ENCODE peak calls at places on chromosomes 2 and 18, in four cellular contexts. U is suprapubic skin, K is heart left ventricle, R is adrenal gland. F is an unnamed sample. For H3K4me1, the result is how much of the 10 kb centered on the place peaks cover.

GRCh38 chr2:7094113-7094760 is 177.0 kb downstream of the RNF144A start:
- DNase-seq in U (no peak), K (no peak), R (no peak), F (no peak)

GRCh38 chr2:240620149-240620731 is 5.0 kb upstream of the GPR35 start:
- DNase-seq in U (peak), K (peak), R (peak), F (no peak)

GRCh38 chr2:48270209-48270608 is 259.7 kb upstream of the STON1 start:
- DNase-seq in U (no peak), K (no peak), R (no peak), F (no peak)

GRCh38 chr2:83233284-83233683 is 1225.8 kb downstream of the SUCLG1 start:
- DNase-seq in U (no peak), K (no peak), R (no peak), F (no peak)

GRCh38 chr18:36387296-36387695 is 89.8 kb downstream of the FHOD3 start:
- DNase-seq in U (no peak), K (no peak), R (no peak), F (no peak)

GRCh38 chr2:202069189-202070050 is 3.6 kb upstream of the KIAA2012 start:
- DNase-seq in U (no peak), K (no peak), R (no peak), F (no peak)

GRCh38 chr18:38427736-38428135 is 862.1 kb upstream of the CELF4 start:
- DNase-seq in U (no peak), K (no peak), R (no peak), F (no peak)

GRCh38 chr18:12741351-12741750 is 38.5 kb downstream of the PSMG2 start:
- DNase-seq in U (no peak), K (no peak), R (no peak), F (no peak)

GRCh38 chr2:99680946-99681345 is 191.1 kb upstream of the REV1 start:
- DNase-seq in U (no peak), K (no peak), R (peak), F (no peak)

GRCh38 chr2:152415231-152415642 is 80.3 kb downstream of the FMNL2 start:
- DNase-seq in U (no peak), K (no peak), R (no peak), F (no peak)

GRCh38 chr2:190663348-190663747 is 14.5 kb downstream of the NAB1 start:
- DNase-seq in U (no peak), K (no peak), R (no peak), F (no peak)

GRCh38 chr2:28096421-28096820 is 205.9 kb downstream of the BABAM2 start:
- DNase-seq in U (no peak), K (no peak), R (no peak), F (no peak)

GRCh38 chr2:217820066-217820819 is 182.6 kb downstream of the TNS1 start:
- DNase-seq in U (no peak), K (peak), R (no peak), F (no peak)

GRCh38 chr2:157443795-157444642 is at the start of gene CYTIP:
- DNase-seq in U (no peak), K (peak), R (peak), F (peak)

GRCh38 chr2:30339071-30339470 is 107.7 kb downstream of the LBH start:
- DNase-seq in U (no peak), K (no peak), R (no peak), F (no peak)

GRCh38 chr2:207091928-207092327 is 73.8 kb downstream of the KLF7 start:
- DNase-seq in U (no peak), K (no peak), R (no peak), F (no peak)
- H3K4me1 ChIP-seq in U (under half), K (half or more), R (under half), F (under half)

DNA sequence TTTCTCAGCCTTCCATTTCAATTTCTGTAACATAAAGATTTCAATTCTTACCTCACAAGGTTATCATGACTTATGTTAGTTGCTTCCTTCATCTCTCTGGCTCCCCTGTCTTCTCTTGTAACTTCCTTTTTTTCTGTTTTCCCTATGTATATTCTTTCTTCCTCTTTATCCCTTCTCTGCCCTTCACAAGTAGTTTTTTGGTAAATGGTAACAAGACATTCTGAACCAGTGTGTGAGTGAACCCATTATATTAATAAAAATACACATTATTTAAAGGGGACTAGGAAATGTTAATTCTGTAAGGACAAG is 8.4 kb downstream of the ACSL3 start:
- DNase-seq in U (no peak), K (no peak), R (no peak), F (no peak)
- H3K4me1 ChIP-seq in U (under half), K (under half), R (under half), F (under half)

GRCh38 chr2:84971799-84972790 is 1.1 kb downstream of the KCMF1 start:
- DNase-seq in U (peak), K (peak), R (peak), F (peak)
- H3K4me1 ChIP-seq in U (half or more), K (under half), R (half or more), F (under half)

GRCh38 chr2:8307779-8308178 is 374.1 kb upstream of the ID2 start:
- DNase-seq in U (no peak), K (no peak), R (no peak), F (no peak)
- H3K4me1 ChIP-seq in U (under half), K (under half), R (under half), F (under half)

GRCh38 chr2:26534865-26535662 is 57.1 kb upstream of the OTOF start:
- DNase-seq in U (peak), K (no peak), R (no peak), F (no peak)
- H3K4me1 ChIP-seq in U (under half), K (under half), R (under half), F (under half)

GRCh38 chr2:120893874-120894584 is 158.4 kb downstream of the GLI2 start:
- DNase-seq in U (no peak), K (no peak), R (no peak), F (no peak)

GRCh38 chr2:120889936-120890335 is 154.3 kb downstream of the GLI2 start:
- DNase-seq in U (no peak), K (no peak), R (no peak), F (no peak)

GRCh38 chr2:120892967-120893667 is 157.4 kb downstream of the GLI2 start:
- DNase-seq in U (no peak), K (no peak), R (no peak), F (no peak)

GRCh38 chr2:120890566-120891360 is 155.1 kb downstream of the GLI2 start:
- DNase-seq in U (no peak), K (no peak), R (no peak), F (no peak)

DNA sequence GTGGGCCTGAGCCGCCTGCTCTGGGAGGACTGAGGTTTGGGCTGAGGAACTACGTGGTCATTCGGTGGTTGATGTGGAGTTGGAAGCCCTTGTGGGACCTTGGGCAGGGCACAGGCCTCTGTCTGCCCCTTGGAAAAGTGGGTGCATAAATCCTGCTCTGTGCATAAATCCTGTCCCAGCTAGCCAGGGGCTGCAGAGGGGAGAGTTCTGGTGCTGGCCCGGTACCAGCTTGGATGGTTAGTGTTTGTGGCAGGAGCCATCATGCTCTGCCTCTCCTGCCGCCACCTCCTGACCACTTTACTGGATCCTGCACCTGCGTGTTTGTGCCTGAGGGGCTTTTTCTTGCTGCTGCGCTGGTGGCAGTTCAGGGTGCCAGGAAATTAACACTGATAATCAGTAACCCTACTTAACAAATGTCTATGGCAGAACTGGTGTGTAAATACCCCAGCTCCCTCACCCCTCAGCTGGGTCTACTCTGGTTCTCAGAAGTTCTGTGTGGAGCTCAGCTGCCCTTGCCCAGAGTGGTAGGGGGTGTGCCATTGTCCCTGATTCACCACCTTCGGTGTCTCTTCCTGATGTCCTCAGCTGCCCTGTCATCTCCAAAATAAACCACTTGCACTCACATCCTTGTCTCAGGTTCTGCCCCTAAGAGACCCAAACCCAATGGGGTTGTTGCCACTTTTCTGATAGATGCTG is 156.8 kb downstream of the GLI2 start:
- DNase-seq in U (no peak), K (no peak), R (no peak), F (no peak)
- H3K4me1 ChIP-seq in U (under half), K (under half), R (under half), F (under half)

GRCh38 chr2:96890252-96890651 is 20.4 kb upstream of the SEMA4C start:
- DNase-seq in U (no peak), K (no peak), R (no peak), F (no peak)
- H3K4me1 ChIP-seq in U (half or more), K (under half), R (under half), F (under half)

DNA sequence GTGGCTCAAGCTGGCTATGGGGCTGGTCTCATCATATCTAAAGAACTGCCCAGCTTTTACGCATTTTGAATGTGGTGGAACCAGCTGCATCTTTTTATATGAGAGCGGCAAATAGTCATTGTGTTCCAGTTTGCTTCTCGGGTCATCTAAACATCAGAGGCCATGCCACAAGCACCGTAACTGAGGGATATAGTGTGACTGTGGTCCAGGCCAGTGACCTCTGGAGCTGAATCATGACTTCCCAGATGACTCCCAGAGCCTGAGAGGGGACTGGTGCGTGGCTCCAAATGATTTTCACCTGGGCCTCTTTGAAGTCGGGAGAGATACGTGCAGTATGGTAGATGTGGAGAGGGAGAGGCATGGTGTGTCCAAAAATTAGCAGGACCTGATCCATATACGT is 271.0 kb downstream of the NEDD4L start:
- DNase-seq in U (no peak), K (no peak), R (peak), F (no peak)
- H3K4me1 ChIP-seq in U (under half), K (under half), R (under half), F (under half)

DNA sequence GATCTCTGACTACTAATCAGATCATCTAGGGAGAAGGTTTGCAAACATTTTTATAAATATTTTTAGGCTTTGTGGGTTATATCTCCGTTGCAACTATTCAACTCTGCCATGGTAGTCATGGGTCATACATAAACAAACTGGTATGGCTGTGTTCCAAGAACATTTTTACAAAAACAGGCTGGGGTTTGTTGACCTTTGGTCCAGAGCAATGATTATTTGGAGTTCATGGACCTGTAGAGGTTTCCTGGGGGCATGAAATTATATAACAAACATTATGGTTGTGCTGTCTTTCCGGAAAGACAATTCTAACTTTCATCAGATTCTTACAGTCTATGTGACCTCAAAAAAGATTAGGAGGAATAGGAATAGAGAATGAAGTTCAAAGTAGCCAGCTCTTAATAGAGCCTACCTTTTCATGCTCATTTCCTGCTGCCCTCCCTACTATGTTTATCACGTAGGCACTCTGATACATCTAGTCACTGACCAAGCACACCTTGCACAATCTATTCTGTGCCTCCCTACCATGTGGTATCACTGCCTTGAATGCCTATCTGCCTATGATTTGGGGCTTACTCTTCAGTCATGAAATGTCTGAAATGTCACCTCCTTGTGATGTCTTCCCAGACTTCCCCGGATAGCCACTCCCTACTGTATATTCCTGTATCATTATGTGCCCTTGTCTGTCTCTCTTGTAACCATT is 102.4 kb upstream of the SCN1A start:
- DNase-seq in U (no peak), K (no peak), R (no peak), F (no peak)
- H3K4me1 ChIP-seq in U (under half), K (under half), R (under half), F (under half)

F was measured in lung.